ENCODE peak calls at places on chromosomes 5 and 9, in four cellular contexts. E, F, A and G are unnamed samples.

GRCh38 chr5:115349001-115349817 is 52.8 kb upstream of the CCDC112 start:
- DNase-seq in E (no peak), F (no peak), A (no peak), G (no peak)

GRCh38 chr5:39519566-39520231 is 94.9 kb upstream of the DAB2 start:
- DNase-seq in E (no peak), F (no peak), A (no peak), G (no peak)

GRCh38 chr5:173025651-173026050 is 30.5 kb upstream of the CREBRF start:
- DNase-seq in E (no peak), F (no peak), A (no peak), G (no peak)

GRCh38 chr9:119761737-119762136 is 392.5 kb upstream of the BRINP1 start:
- DNase-seq in E (no peak), F (no peak), A (no peak), G (no peak)

GRCh38 chr5:39376293-39376714 is 12.0 kb upstream of the C9 start:
- DNase-seq in E (no peak), F (peak), A (peak), G (peak)

GRCh38 chr9:9874270-9874669 is 738.5 kb downstream of the PTPRD start:
- DNase-seq in E (no peak), F (no peak), A (no peak), G (no peak)

GRCh38 chr9:35114921-35115341 is 731 bp downstream of the ATOSB start:
- DNase-seq in E (no peak), F (peak), A (peak), G (peak)

GRCh38 chr5:66972004-66972403 is 224.6 kb downstream of the CD180 start:
- DNase-seq in E (no peak), F (no peak), A (no peak), G (no peak)

GRCh38 chr9:69885474-69885929 is 64.9 kb downstream of the CFAP95 start:
- DNase-seq in E (no peak), F (no peak), A (no peak), G (no peak)

GRCh38 chr9:126107736-126108135 is 218.9 kb upstream of the MVB12B start:
- DNase-seq in E (no peak), F (no peak), A (no peak), G (no peak)

GRCh38 chr5:140251527-140251973 is 51.4 kb downstream of the PFDN1 start:
- DNase-seq in E (no peak), F (peak), A (peak), G (peak)